ENCODE peak calls at places on chromosomes 12 and 14, in ten cellular contexts. A is glutamatergic neuron; L is HEK293T; H is NCI-H1417; T is HS-27A; U is AG09309; C is epithelial cell of esophagus; B is dorsolateral prefrontal cortex; I is stimulated activated CD8-positive, alpha-beta memory T cell treated with anti-CD3 and anti-CD28 coated beads, Interleukin-15, amount 100 ng/mL, for 48 hours; M is stimulated activated CD4-positive, alpha-beta T cell treated with anti-CD3 and anti-CD28 coated beads, Interleukin-1b, Interleukin-23, amount 100 ng/mL, for 1 hour. J is an unnamed sample.

GRCh38 chr14:101209594-101209993 is 306.1 kb upstream of the RTL1 start:
- DNase-seq in A (no peak), L (no peak), H (peak; percentile 23), T (no peak), U (no peak), C (no peak), B (no peak), I (no peak), M (no peak), J (no peak)

GRCh38 chr12:121036810-121037326 is 2.2 kb downstream of the OASL start:
- DNase-seq in A (no peak), L (no peak), H (no peak), T (no peak), U (peak; percentile 57), C (peak; percentile 77), B (no peak), I (peak; percentile 35), M (no peak), J (no peak)

GRCh38 chr12:10722905-10723866 is at the start of gene YBX3:
- DNase-seq in A (peak; percentile 66), L (peak; percentile 85), H (peak; percentile 79), T (peak; percentile 57), U (peak; percentile 37), C (peak; percentile 88), B (peak; percentile 66), I (peak; percentile 32), M (peak; percentile 17), J (no peak)

GRCh38 chr14:104724407-104724980 is 465 bp downstream of the ADSS1 start:
- DNase-seq in A (no peak), L (peak; percentile 15), H (no peak), T (no peak), U (no peak), C (no peak), B (no peak), I (no peak), M (no peak), J (no peak)

GRCh38 chr12:84875241-84875640 is 37.4 kb downstream of the SLC6A15 start:
- DNase-seq in A (no peak), L (no peak), H (no peak), T (no peak), U (no peak), C (no peak), B (no peak), I (no peak), M (no peak), J (no peak)

GRCh38 chr14:49992901-49993335 is 100.0 kb downstream of the ARF6 start:
- DNase-seq in A (peak; percentile 40), L (no peak), H (no peak), T (no peak), U (no peak), C (no peak), B (no peak), I (peak; percentile 59), M (no peak), J (no peak)

GRCh38 chr12:118299791-118300460 is 72.8 kb downstream of the TAOK3 start:
- DNase-seq in A (no peak), L (no peak), H (peak; percentile 14), T (no peak), U (no peak), C (no peak), B (no peak), I (no peak), M (no peak), J (no peak)

GRCh38 chr12:56326533-56326932 is 7.3 kb downstream of the PAN2 start:
- DNase-seq in A (no peak), L (no peak), H (no peak), T (no peak), U (no peak), C (peak; percentile 13), B (peak; percentile 17), I (no peak), M (no peak), J (no peak)

GRCh38 chr12:115129727-115130126 is 445.8 kb upstream of the TBX3 start:
- DNase-seq in A (no peak), L (no peak), H (no peak), T (no peak), U (no peak), C (peak; percentile 36), B (no peak), I (no peak), M (no peak), J (no peak)

GRCh38 chr12:31001581-31002360 is 71.9 kb upstream of the DDX11 start:
- DNase-seq in A (peak; percentile 3), L (no peak), H (no peak), T (no peak), U (no peak), C (no peak), B (peak; percentile 13), I (no peak), M (no peak), J (no peak)

GRCh38 chr12:19186722-19187661 is 57.5 kb downstream of the PLEKHA5 start:
- DNase-seq in A (no peak), L (peak; percentile 26), H (peak; percentile 80), T (peak; percentile 41), U (no peak), C (peak; percentile 69), B (no peak), I (no peak), M (no peak), J (peak; percentile 22)

GRCh38 chr14:105494606-105494929 is 3.5 kb downstream of the TEDC1 start:
- DNase-seq in A (peak; percentile 10), L (no peak), H (no peak), T (no peak), U (no peak), C (no peak), B (no peak), I (no peak), M (no peak), J (no peak)

J was measured in DMS153.